ENCODE peak calls at places on chromosomes 2 and 18, in five cellular contexts. Q is GM12865, H is hepatocyte, C is tibial nerve, W is HFF-Myc. L is an unnamed sample.

GRCh38 chr2:166628478-166629136 is 134.6 kb upstream of the SCN7A start:
- DNase-seq in H (no peak), C (no peak), W (no peak), Q (no peak), L (no peak)

GRCh38 chr2:127080226-127080940 is 26.6 kb downstream of the BIN1 start:
- DNase-seq in H (peak; percentile 76), W (no peak), Q (peak; percentile 20), C (no peak), L (no peak)

GRCh38 chr2:88933077-88933476 is 241.6 kb downstream of the RPIA start:
- DNase-seq in Q (no peak), C (peak; percentile 8), H (no peak), W (no peak), L (no peak)

GRCh38 chr2:29123584-29124349 is 8.6 kb downstream of the CLIP4 start:
- DNase-seq in H (peak; percentile 21), Q (no peak), C (no peak), W (peak; percentile 33), L (peak; percentile 32)

GRCh38 chr2:120930236-120930635 is 194.6 kb downstream of the GLI2 start:
- DNase-seq in C (no peak), Q (no peak), W (no peak), H (no peak), L (no peak)

GRCh38 chr2:176370423-176370822 is 101.2 kb downstream of the MTX2 start:
- DNase-seq in H (no peak), Q (no peak), C (no peak), W (no peak), L (no peak)

GRCh38 chr2:164103271-164103670 is 367.5 kb upstream of the FIGN start:
- DNase-seq in C (no peak), W (no peak), H (no peak), Q (no peak), L (no peak)

GRCh38 chr2:179850188-179850587 is 11.2 kb downstream of the ZNF385B start:
- DNase-seq in Q (no peak), W (no peak), H (peak; percentile 15), C (no peak), L (peak; percentile 27)

GRCh38 chr2:234292955-234293228 is 204.0 kb downstream of the ARL4C start:
- DNase-seq in W (no peak), C (no peak), H (no peak), Q (no peak), L (no peak)

GRCh38 chr2:204670124-204670523 is 124.8 kb downstream of the PARD3B start:
- DNase-seq in C (no peak), H (peak; percentile 22), W (no peak), Q (no peak), L (no peak)

GRCh38 chr2:118061135-118061955 is 26.9 kb upstream of the INSIG2 start:
- DNase-seq in Q (peak; percentile 71), W (no peak), H (no peak), C (peak; percentile 43), L (peak; percentile 74)

GRCh38 chr2:220334871-220335590 is 707.6 kb downstream of the SLC4A3 start:
- DNase-seq in H (no peak), C (no peak), Q (no peak), W (no peak), L (no peak)

GRCh38 chr18:45567123-45567522 is 48.2 kb upstream of the SLC14A2 start:
- DNase-seq in H (peak; percentile 49), C (no peak), W (no peak), Q (no peak), L (no peak)

GRCh38 chr2:88307817-88308216 is 137.7 kb downstream of the THNSL2 start:
- DNase-seq in C (no peak), W (no peak), Q (peak; percentile 36), H (peak; percentile 29), L (no peak)

GRCh38 chr2:101223814-101224231 is 28.9 kb upstream of the CNOT11 start:
- DNase-seq in Q (peak; percentile 94), H (no peak), W (peak; percentile 63), C (no peak), L (peak; percentile 20)

GRCh38 chr2:100416939-100417744 is at the start of gene CHST10:
- DNase-seq in W (no peak), H (peak; percentile 83), Q (peak; percentile 72), C (no peak), L (no peak)

GRCh38 chr2:74399785-74400184 is 19.7 kb upstream of the DCTN1 start:
- DNase-seq in H (no peak), C (no peak), Q (peak; percentile 67), W (no peak), L (no peak)

GRCh38 chr2:153477096-153477555 is 1.4 kb downstream of the RPRM start:
- DNase-seq in C (no peak), Q (no peak), W (no peak), H (peak; percentile 44), L (no peak)

GRCh38 chr18:44107187-44107586 is 573.5 kb upstream of the SETBP1 start:
- DNase-seq in Q (no peak), H (no peak), C (no peak), W (no peak), L (no peak)

GRCh38 chr2:7044253-7045250 is 127.3 kb downstream of the RNF144A start:
- DNase-seq in Q (peak; percentile 62), C (peak; percentile 71), H (peak; percentile 60), W (peak; percentile 25), L (peak; percentile 11)

GRCh38 chr18:3014501-3015202 is 1.7 kb upstream of the LPIN2 start:
- DNase-seq in W (no peak), Q (no peak), H (no peak), C (no peak), L (no peak)

GRCh38 chr2:147416099-147416498 is 428.7 kb upstream of the ACVR2A start:
- DNase-seq in W (no peak), H (peak; percentile 32), Q (no peak), C (no peak), L (no peak)

GRCh38 chr2:142742301-142743214 is 134.9 kb upstream of the KYNU start:
- DNase-seq in Q (peak; percentile 36), C (no peak), H (no peak), W (no peak), L (no peak)

GRCh38 chr2:23019476-23019875 is 365.5 kb upstream of the KLHL29 start:
- DNase-seq in H (no peak), Q (no peak), W (no peak), C (no peak), L (no peak)

GRCh38 chr2:200494048-200494447 is 15.8 kb downstream of the KCTD18 start:
- DNase-seq in C (no peak), Q (no peak), W (no peak), H (no peak), L (no peak)

GRCh38 chr18:54946149-54946581 is 13.1 kb downstream of the CCDC68 start:
- DNase-seq in W (no peak), Q (peak; percentile 30), C (no peak), H (peak; percentile 65), L (no peak)

GRCh38 chr2:239326831-239327535 is 73.8 kb downstream of the HDAC4 start:
- DNase-seq in H (no peak), W (no peak), C (no peak), Q (peak; percentile 73), L (no peak)

GRCh38 chr2:47201224-47201623 is 46.1 kb upstream of the STPG4 start:
- DNase-seq in C (no peak), W (no peak), H (no peak), Q (no peak), L (no peak)

GRCh38 chr2:168686485-168687191 is 115.8 kb upstream of the NOSTRIN start:
- DNase-seq in H (no peak), W (no peak), C (no peak), Q (no peak), L (no peak)
- H3K4me3 ChIP-seq in H (no peak overlapping the region), W (no peak overlapping the region), C (no peak overlapping the region), Q (no peak overlapping the region), L (no peak overlapping the region)

DNA sequence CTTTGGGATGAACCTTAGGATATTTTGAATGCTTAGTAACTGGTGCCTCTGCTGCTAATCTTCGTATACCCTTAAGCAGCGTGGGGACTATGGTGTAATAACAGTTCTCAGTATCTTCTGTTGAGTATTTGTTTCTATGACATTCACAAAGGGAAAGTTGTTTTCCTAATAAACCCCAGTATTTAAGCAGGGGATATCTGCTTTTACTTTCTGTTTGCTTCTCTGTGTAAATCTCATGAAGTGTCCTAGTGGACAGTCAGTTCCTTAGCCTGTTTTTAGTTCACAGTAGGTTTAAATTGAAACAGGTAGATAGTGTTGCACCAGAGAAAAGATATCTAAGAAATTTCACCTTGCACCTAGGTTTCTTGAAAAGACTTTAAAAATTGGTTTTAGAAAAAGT is 14.9 kb downstream of the KIAA1328 start:
- DNase-seq in C (no peak), Q (no peak), W (no peak), H (no peak), L (no peak)
- TF ChIP-seq CTCF in C (no peak), Q (no peak), W (no peak), H (no peak), L (no peak)

GRCh38 chr2:144240656-144241339 is 279.1 kb downstream of the ZEB2 start:
- DNase-seq in H (no peak), W (no peak), Q (peak; percentile 88), C (no peak), L (no peak)

GRCh38 chr2:144237108-144237507 is 282.8 kb downstream of the ZEB2 start:
- DNase-seq in C (no peak), W (no peak), H (no peak), Q (no peak), L (no peak)

GRCh38 chr2:144239726-144240125 is 280.2 kb downstream of the ZEB2 start:
- DNase-seq in C (no peak), H (no peak), W (no peak), Q (no peak), L (no peak)

GRCh38 chr2:144237845-144238637 is 281.9 kb downstream of the ZEB2 start:
- DNase-seq in H (no peak), Q (peak; percentile 13), W (no peak), C (peak; percentile 10), L (no peak)

GRCh38 chr2:144239306-144239705 is 280.6 kb downstream of the ZEB2 start:
- DNase-seq in Q (no peak), C (no peak), H (no peak), W (no peak), L (no peak)
- H3K4me3 ChIP-seq in Q (no peak overlapping the region), C (no peak overlapping the region), H (no peak overlapping the region), W (no peak overlapping the region), L (no peak overlapping the region)

DNA sequence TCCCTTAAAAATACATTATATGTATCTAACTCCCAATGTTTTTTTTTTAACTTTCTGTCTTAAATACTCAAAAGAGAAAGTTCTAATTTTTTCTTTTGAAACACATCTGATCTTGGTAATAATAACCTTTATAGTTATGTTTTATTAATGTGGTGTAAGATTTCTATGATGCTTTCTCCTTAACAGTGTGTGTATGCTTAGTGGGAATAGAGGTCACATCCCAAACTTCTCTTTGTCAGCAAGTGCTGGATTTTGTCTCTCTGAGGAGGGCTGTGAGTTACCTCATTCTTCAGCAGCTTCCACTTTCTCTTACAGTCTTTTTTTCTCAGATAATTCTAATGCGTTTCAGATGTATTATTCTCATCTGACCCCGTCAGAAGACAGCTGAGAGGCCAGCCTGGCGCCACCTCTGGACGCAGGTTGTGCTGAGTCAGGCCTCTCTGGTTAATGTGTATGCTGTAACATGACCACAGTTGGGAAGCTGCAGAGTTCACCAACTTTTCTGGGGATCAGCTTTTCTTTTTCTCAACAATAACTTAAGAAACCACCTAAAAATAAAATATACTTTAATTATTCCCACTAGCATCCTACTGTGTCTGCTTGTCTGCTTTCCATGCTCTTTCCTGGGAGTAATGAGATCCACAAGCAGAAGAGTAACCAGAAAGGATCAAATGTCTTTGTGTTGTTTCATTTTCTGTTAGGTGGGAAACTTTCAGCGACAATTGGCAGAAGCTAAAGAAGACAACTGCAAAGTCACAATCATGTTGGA is 79.5 kb downstream of the CCDC150 start:
- DNase-seq in C (peak; percentile 19), Q (no peak), H (peak; percentile 75), W (peak; percentile 48), L (peak; percentile 66)
- TF ChIP-seq CTCF in C (no peak), Q (no peak), H (no peak), W (peak; percentile 24), L (peak; percentile 40)